ENCODE peak calls at places on chromosomes 4 and X, in eight cellular contexts. C is EL, P is GM12865, B is glutamatergic neuron, Z is upper lobe of right lung, D is pancreas, T is endothelial cell, F is cardiac muscle cell. N is an unnamed sample.

GRCh38 chr4:36207808-36208207 is 36.5 kb downstream of the ARAP2 start:
- DNase-seq in T (no peak), D (no peak), B (no peak), C (no peak), Z (no peak), F (no peak), P (no peak), N (no peak)

GRCh38 chr4:109365944-109366343 is 63.5 kb upstream of the COL25A1 start:
- DNase-seq in F (no peak), T (no peak), D (no peak), Z (no peak), B (no peak), P (no peak), C (no peak), N (no peak)

GRCh38 chrX:11766487-11766886 is 8.4 kb downstream of the MSL3 start:
- DNase-seq in C (no peak), D (no peak), Z (no peak), P (no peak), B (no peak), T (no peak), F (no peak), N (no peak)

GRCh38 chrX:106919932-106920452 is at the start of gene CLDN2:
- DNase-seq in B (no peak), F (no peak), C (no peak), Z (no peak), T (no peak), D (no peak), P (no peak), N (no peak)

GRCh38 chrX:9338986-9339385 is 125.9 kb upstream of the TBL1X start:
- DNase-seq in P (no peak), Z (no peak), T (no peak), B (no peak), D (no peak), F (no peak), C (no peak), N (no peak)

GRCh38 chrX:151754641-151755215 is 20.2 kb downstream of the CNGA2 start:
- DNase-seq in P (no peak), D (no peak), Z (no peak), C (no peak), T (no peak), F (peak), B (no peak), N (no peak)

GRCh38 chr4:147340111-147340510 is 140.8 kb upstream of the EDNRA start:
- DNase-seq in D (no peak), F (peak), B (no peak), C (peak), Z (no peak), P (peak), T (no peak), N (no peak)

GRCh38 chr4:108540536-108540935 is 79.8 kb upstream of the RPL34 start:
- DNase-seq in Z (no peak), T (no peak), D (no peak), P (no peak), F (no peak), C (no peak), B (no peak), N (peak)

GRCh38 chrX:152821145-152821765 is 9.3 kb downstream of the CETN2 start:
- DNase-seq in Z (no peak), F (peak), D (peak), P (peak), T (peak), B (peak), C (peak), N (no peak)

GRCh38 chrX:14927391-14927790 is 54.2 kb downstream of the MOSPD2 start:
- DNase-seq in B (no peak), T (no peak), D (no peak), Z (no peak), P (no peak), C (peak), F (no peak), N (no peak)

GRCh38 chr4:26239796-26240195 is 81.0 kb upstream of the RBPJ start:
- DNase-seq in D (no peak), C (no peak), Z (no peak), B (no peak), F (no peak), P (no peak), T (no peak), N (no peak)

GRCh38 chr4:52751349-52751911 is at the start of gene ERVMER34-1:
- DNase-seq in P (no peak), Z (peak), D (peak), T (peak), B (peak), F (peak), C (peak), N (peak)

GRCh38 chrX:31497086-31497485 is 425.2 kb upstream of the FTHL17 start:
- DNase-seq in P (no peak), B (no peak), Z (no peak), C (peak), F (peak), T (no peak), D (no peak), N (no peak)

GRCh38 chr4:155734065-155734464 is 24.8 kb upstream of the GUCY1B1 start:
- DNase-seq in Z (no peak), B (no peak), P (no peak), C (no peak), D (no peak), T (no peak), F (peak), N (no peak)

GRCh38 chrX:154805696-154806091 is 409 bp upstream of the MPP1 start:
- DNase-seq in C (no peak), T (no peak), Z (no peak), D (no peak), F (peak), P (no peak), B (no peak), N (no peak)

GRCh38 chr4:41859106-41859505 is 76.1 kb upstream of the TMEM33 start:
- DNase-seq in Z (no peak), B (no peak), P (no peak), F (no peak), C (no peak), D (no peak), T (no peak), N (no peak)

N was measured in caudate nucleus.